ENCODE peak calls at places on chromosomes 5 and 9, in five cellular contexts. Y, A, F, Z and E are unnamed samples.

GRCh38 chr9:133750927-133751649 is 12.9 kb upstream of the SARDH start:
- DNase-seq in Y (no peak), A (no peak), F (no peak), Z (no peak), E (no peak)

GRCh38 chr5:124040799-124041198 is 528.8 kb downstream of the CSNK1G3 start:
- DNase-seq in Z (no peak), Y (no peak), F (peak), A (peak), E (no peak)

GRCh38 chr9:128927731-128928411 is 7.1 kb downstream of the PHYHD1 start:
- DNase-seq in Y (no peak), A (peak), Z (peak), F (peak), E (no peak)

GRCh38 chr9:84940294-84940693 is 270.8 kb downstream of the NTRK2 start:
- DNase-seq in A (peak), F (peak), Y (no peak), Z (no peak), E (peak)

GRCh38 chr9:134968011-134968822 is 50.5 kb upstream of the FCN1 start:
- DNase-seq in Y (peak), A (peak), Z (no peak), F (peak), E (no peak)

GRCh38 chr5:71893451-71893850 is 174.4 kb downstream of the CARTPT start:
- DNase-seq in F (peak), A (no peak), Y (no peak), Z (no peak), E (no peak)

GRCh38 chr9:126915281-126915816 is 767 bp downstream of the RALGPS1 start:
- DNase-seq in Z (peak), A (no peak), Y (no peak), F (no peak), E (no peak)

GRCh38 chr9:8666060-8666459 is 866.5 kb upstream of the DMAC1 start:
- DNase-seq in A (no peak), Z (no peak), F (no peak), Y (no peak), E (no peak)

GRCh38 chr5:157271740-157272271 is 5.9 kb downstream of the CYFIP2 start:
- DNase-seq in Y (no peak), A (no peak), F (no peak), Z (peak), E (no peak)

GRCh38 chr5:41793156-41793770 is 77.0 kb downstream of the OXCT1 start:
- DNase-seq in A (peak), F (peak), Z (no peak), Y (peak), E (no peak)

GRCh38 chr9:89137548-89138462 is 40.8 kb downstream of the SHC3 start:
- DNase-seq in Y (peak), A (peak), Z (no peak), F (peak), E (peak)

GRCh38 chr5:172541119-172541763 is 86.9 kb upstream of the SH3PXD2B start:
- DNase-seq in F (no peak), Y (no peak), Z (no peak), A (no peak), E (no peak)

GRCh38 chr9:104025945-104026344 is 68.2 kb upstream of the SMC2 start:
- DNase-seq in Y (no peak), Z (no peak), F (peak), A (peak), E (no peak)

GRCh38 chr9:13116292-13116691 is 163.2 kb downstream of the MPDZ start:
- DNase-seq in Y (no peak), A (no peak), Z (no peak), F (no peak), E (no peak)

GRCh38 chr5:37875051-37875787 is 35.4 kb upstream of the GDNF start:
- DNase-seq in F (peak), Z (peak), A (peak), Y (peak), E (peak)

GRCh38 chr9:86546712-86547111 is 192.5 kb upstream of the TUT7 start:
- DNase-seq in A (no peak), Y (no peak), Z (no peak), F (peak), E (no peak)

GRCh38 chr9:83066771-83067170 is 3.8 kb upstream of the RASEF start:
- DNase-seq in Z (no peak), A (peak), Y (peak), F (peak), E (peak)

GRCh38 chr5:143161893-143162520 is 241.5 kb downstream of the NR3C1 start:
- DNase-seq in Y (no peak), A (peak), F (peak), Z (no peak), E (no peak)

GRCh38 chr9:108569624-108570023 is 286.2 kb downstream of the ACTL7B start:
- DNase-seq in F (peak), A (peak), Z (no peak), Y (peak), E (no peak)

GRCh38 chr9:85064811-85065371 is 395.4 kb downstream of the NTRK2 start:
- DNase-seq in Y (no peak), Z (no peak), A (no peak), F (no peak), E (peak)

GRCh38 chr5:173010547-173011464 is 27.2 kb downstream of the ATP6V0E1 start:
- DNase-seq in F (no peak), A (peak), Z (peak), Y (no peak), E (no peak)

GRCh38 chr9:123338710-123339665 is 17.0 kb upstream of the CRB2 start:
- DNase-seq in Y (no peak), Z (peak), A (no peak), F (no peak), E (no peak)

GRCh38 chr5:121109817-121110216 is 645.7 kb downstream of the PRR16 start:
- DNase-seq in Z (no peak), A (no peak), F (no peak), Y (no peak), E (no peak)

GRCh38 chr5:73135429-73136276 is 15.3 kb downstream of the TMEM171 start:
- DNase-seq in Y (peak), A (peak), Z (no peak), F (peak), E (no peak)

GRCh38 chr5:39352170-39352569 is 12.1 kb downstream of the C9 start:
- DNase-seq in Y (no peak), Z (no peak), A (no peak), F (no peak), E (no peak)

GRCh38 chr5:69048233-69048632 is 45.6 kb upstream of the SLC30A5 start:
- DNase-seq in Y (no peak), Z (peak), F (peak), A (peak), E (no peak)
- TF ChIP-seq CTCF in Y (peak), Z (peak), F (peak), A (peak), E (peak)

GRCh38 chr5:85458319-85458718 is 1073.6 kb upstream of the EDIL3 start:
- DNase-seq in A (no peak), Y (no peak), Z (no peak), F (no peak), E (no peak)
- H3K4me3 ChIP-seq in A (no peak), Y (no peak), Z (no peak), F (no peak), E (no peak)

GRCh38 chr5:134225780-134226440 is at the start of gene PPP2CA:
- DNase-seq in A (peak), Y (peak), F (peak), Z (peak), E (peak)

GRCh38 chr5:134223406-134224251 is 2.2 kb downstream of the PPP2CA start:
- DNase-seq in Z (no peak), Y (no peak), F (peak), A (peak), E (no peak)

GRCh38 chr5:134226441-134227192 is 744 bp upstream of the PPP2CA start:
- DNase-seq in Y (no peak), F (peak), Z (peak), A (no peak), E (no peak)

GRCh38 chr5:134227259-134227658 is 1.4 kb upstream of the PPP2CA start:
- DNase-seq in F (peak), Z (peak), Y (no peak), A (peak), E (no peak)

DNA sequence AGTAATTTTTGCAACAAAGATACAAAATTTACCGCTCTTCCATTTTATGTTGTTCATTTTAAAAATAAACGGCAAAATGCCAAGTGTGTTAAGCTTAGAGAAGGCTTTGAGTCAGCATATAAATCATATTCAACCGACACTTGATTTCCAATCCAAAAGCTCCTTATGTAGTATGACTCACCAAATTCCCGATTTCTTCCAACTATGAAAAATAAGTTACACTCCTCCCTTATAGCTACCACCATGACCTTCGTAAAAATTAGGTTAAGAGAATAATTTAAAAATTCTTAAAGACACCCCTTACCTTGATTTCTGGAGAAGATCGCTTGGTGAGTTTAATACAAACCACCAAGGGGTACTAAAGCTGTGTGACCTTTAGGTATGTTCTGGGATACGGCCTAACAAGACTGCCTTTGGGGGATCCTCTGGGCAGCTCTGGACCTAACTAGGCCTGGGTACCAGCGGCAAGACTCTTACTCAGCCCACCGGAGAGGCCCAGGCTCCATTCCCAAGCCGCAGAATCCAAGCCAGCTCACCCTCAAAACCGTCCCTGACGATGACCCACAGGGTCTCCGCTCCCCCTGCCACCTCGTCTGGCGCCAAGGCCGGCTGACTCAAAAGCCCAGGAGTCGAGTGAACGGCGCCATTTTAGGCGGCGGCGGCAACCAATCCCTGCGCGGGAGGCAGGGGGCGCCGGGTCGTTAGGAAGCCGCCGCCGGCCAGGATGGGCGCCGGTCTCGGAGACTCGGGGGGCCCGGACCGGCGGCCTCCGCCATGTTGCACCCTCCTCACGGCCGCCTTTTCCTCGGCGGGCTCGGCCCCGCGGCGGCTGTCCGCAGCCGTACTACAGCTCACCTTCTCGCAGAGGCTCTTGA is 731 bp downstream of the PPP2CA start:
- DNase-seq in A (peak), Y (no peak), F (peak), Z (peak), E (no peak)
- TF ChIP-seq CTCF in A (no peak), Y (no peak), F (no peak), Z (peak), E (peak)

GRCh38 chr9:74771672-74772071 is 116.0 kb downstream of the TRPM6 start:
- DNase-seq in A (no peak), Z (no peak), F (no peak), Y (no peak), E (no peak)
- H3K4me3 ChIP-seq in A (no peak), Z (no peak), F (no peak), Y (no peak), E (no peak)

GRCh38 chr5:65037845-65038815 is 269.4 kb downstream of the CWC27 start:
- DNase-seq in Y (no peak), F (no peak), Z (no peak), A (no peak), E (no peak)
- TF ChIP-seq CTCF in Y (peak), F (peak), Z (peak), A (peak), E (peak)

GRCh38 chr9:268616-269015 is 54.0 kb downstream of the DOCK8 start:
- DNase-seq in A (no peak), Y (no peak), Z (no peak), F (no peak), E (no peak)

GRCh38 chr9:274101-274500 is 59.4 kb downstream of the DOCK8 start:
- DNase-seq in Y (no peak), A (no peak), Z (peak), F (no peak), E (no peak)

GRCh38 chr9:277595-278330 is 63.1 kb downstream of the DOCK8 start:
- DNase-seq in F (no peak), Z (no peak), Y (no peak), A (no peak), E (no peak)

GRCh38 chr9:270657-271237 is 56.1 kb downstream of the DOCK8 start:
- DNase-seq in Z (peak), A (no peak), Y (no peak), F (no peak), E (no peak)

DNA sequence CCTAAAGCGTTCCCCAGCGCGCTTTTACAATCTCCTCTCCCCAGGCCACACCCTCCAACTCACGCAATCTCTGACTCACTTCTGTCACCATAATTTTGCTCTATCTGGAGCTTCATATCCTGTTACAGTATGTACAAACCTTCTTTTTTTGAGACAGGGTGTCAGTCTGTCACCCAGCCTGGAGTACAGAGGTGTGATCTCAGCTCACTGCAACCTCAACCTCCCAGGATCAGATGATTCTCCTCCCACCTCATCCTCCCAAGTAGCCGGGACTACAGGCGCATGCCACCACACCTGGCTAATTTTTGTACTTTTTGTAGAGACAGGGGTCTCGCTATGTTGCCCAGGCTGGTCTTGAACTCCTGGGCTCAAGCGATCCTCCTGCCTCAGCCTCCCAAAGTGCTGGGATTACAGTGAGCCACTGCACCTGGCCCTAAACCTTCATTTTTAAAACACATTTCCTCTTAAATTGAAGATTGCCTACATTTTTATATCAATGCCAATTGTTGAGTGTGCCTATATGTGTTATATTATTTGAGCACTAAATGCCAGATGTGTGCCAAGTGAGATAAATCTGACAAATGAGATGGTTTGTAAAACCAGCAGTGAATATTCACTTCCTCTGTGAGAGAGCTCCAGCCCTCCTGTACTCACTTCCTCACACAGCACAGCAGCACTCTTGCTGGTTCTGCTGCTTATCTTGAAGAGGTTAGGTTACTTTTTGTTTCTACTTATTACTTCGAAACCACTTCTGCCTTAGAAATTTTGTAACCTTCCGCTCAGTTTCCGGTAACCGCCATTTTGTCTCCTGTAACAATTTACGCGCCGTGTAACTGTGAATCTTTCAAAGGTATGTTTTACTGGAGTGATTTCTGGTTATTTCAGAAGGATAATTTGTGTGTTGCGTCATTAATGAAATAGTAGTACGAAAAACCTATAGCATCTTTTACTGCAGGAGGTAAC is 57.9 kb downstream of the DOCK8 start:
- DNase-seq in F (no peak), A (no peak), Y (no peak), Z (peak), E (no peak)
- H3K4me3 ChIP-seq in F (no peak), A (no peak), Y (no peak), Z (peak), E (no peak)